ENCODE peak calls at places on chromosomes 11 and 22, in six cellular contexts. D, K, Q, U, O and F are unnamed samples.

GRCh38 chr11:32382339-32383049 is 52.8 kb downstream of the WT1 start:
- DNase-seq in Q (no peak), U (no peak), K (no peak), O (no peak), D (no peak), F (no peak)

GRCh38 chr11:93489841-93490240 is 53.4 kb downstream of the SMCO4 start:
- DNase-seq in D (no peak), U (no peak), K (no peak), O (no peak), Q (no peak), F (no peak)

GRCh38 chr11:11416917-11417316 is 63.9 kb upstream of the CSNK2A3 start:
- DNase-seq in U (no peak), D (no peak), O (no peak), Q (no peak), K (no peak), F (no peak)

GRCh38 chr11:862028-862703 is 19.5 kb downstream of the TSPAN4 start:
- DNase-seq in D (no peak), O (no peak), K (no peak), Q (no peak), U (no peak), F (no peak)

GRCh38 chr22:46539169-46539568 is 1.7 kb upstream of the CELSR1 start:
- DNase-seq in U (no peak), Q (no peak), D (no peak), O (no peak), K (no peak), F (no peak)

GRCh38 chr22:42300286-42301071 is 30.0 kb upstream of the TCF20 start:
- DNase-seq in Q (peak), U (no peak), D (no peak), K (no peak), O (peak), F (peak)

GRCh38 chr11:47899801-47900200 is 51.7 kb upstream of the NUP160 start:
- DNase-seq in Q (peak), O (peak), K (no peak), U (no peak), D (no peak), F (no peak)

GRCh38 chr22:45631140-45631539 is 40.5 kb upstream of the ATXN10 start:
- DNase-seq in Q (no peak), D (no peak), U (no peak), K (no peak), O (no peak), F (no peak)

GRCh38 chr11:68340784-68341556 is 28.6 kb downstream of the LRP5 start:
- DNase-seq in D (no peak), K (no peak), U (no peak), Q (no peak), O (peak), F (peak)

GRCh38 chr11:86938900-86939880 is 16.0 kb downstream of the FZD4 start:
- DNase-seq in K (no peak), Q (peak), D (peak), O (peak), U (no peak), F (no peak)
- TF ChIP-seq CTCF in K (no peak), Q (peak), D (peak), O (peak), U (peak), F (peak)

DNA sequence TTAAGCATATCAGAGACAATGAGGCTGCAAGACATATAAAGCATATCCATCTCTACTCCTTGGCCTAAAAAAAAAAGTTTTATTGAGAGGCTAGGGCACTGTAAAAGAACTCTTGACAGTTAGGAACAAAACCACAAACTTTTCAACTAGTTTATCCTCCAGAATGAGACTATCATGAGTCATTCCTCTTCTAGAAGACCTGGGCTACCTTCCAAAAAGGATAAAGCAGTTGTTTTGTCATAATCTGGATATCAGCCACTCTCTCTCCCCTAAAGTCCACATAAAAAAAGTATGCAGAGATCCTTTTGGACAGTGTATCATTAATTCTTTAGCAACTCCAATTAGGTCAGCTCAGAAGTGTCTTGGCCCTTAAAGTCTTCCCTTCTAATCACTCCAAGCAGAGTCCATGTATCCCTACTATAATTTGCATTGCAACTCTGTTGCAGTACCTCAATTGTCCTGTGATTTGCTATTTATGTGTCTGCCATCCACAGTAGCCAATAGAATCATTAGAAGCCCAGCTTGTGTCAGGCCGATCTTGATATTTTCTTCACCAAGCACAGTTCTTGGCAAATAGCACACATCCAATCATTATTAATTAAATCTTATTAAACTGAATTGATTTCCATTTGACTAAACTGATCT is 10.4 kb downstream of the OR51T1 start:
- DNase-seq in K (no peak), Q (no peak), D (no peak), O (no peak), U (no peak), F (no peak)
- TF ChIP-seq CTCF in K (no peak), Q (no peak), D (peak), O (no peak), U (no peak), F (no peak)

GRCh38 chr11:101430236-101430635 is 153.6 kb downstream of the TRPC6 start:
- DNase-seq in Q (no peak), K (no peak), U (no peak), D (no peak), O (no peak), F (no peak)

GRCh38 chr11:101434241-101434640 is 149.6 kb downstream of the TRPC6 start:
- DNase-seq in Q (no peak), D (no peak), O (no peak), U (no peak), K (no peak), F (no peak)

GRCh38 chr11:101429708-101430107 is 154.1 kb downstream of the TRPC6 start:
- DNase-seq in U (no peak), K (no peak), D (no peak), Q (no peak), O (no peak), F (no peak)

DNA sequence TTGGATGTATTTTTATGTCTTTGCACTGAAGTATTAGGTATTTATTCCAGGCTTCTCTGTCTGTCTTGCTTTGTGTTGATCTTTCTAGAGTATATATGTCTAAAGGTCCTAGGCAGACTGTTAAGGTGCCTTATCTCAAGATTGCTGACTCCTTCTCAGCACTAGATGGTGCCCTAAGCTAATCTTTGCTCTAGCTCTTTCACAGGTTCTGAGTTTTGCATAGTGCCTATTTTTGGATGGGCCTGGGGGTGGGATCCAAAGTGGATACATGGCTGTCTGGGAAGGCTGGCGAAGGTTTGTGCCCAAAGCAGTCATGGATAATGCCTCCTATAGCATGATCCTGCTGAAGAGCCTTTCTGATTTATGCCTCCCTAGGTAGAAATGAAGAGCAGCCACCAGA is 154.9 kb downstream of the TRPC6 start:
- DNase-seq in K (no peak), O (peak), Q (no peak), U (no peak), D (no peak), F (no peak)
- TF ChIP-seq CTCF in K (no peak), O (peak), Q (no peak), U (peak), D (peak), F (no peak)

GRCh38 chr11:79087238-79087956 is 353.4 kb downstream of the TENM4 start:
- DNase-seq in K (no peak), U (no peak), O (no peak), D (no peak), Q (no peak), F (no peak)

GRCh38 chr11:79090191-79090590 is 350.6 kb downstream of the TENM4 start:
- DNase-seq in D (no peak), O (no peak), K (no peak), Q (no peak), U (no peak), F (no peak)

GRCh38 chr11:79088967-79089366 is 351.9 kb downstream of the TENM4 start:
- DNase-seq in Q (no peak), O (no peak), U (no peak), K (no peak), D (no peak), F (no peak)

GRCh38 chr11:79086056-79086455 is 354.8 kb downstream of the TENM4 start:
- DNase-seq in K (no peak), U (no peak), O (no peak), D (no peak), Q (no peak), F (no peak)

DNA sequence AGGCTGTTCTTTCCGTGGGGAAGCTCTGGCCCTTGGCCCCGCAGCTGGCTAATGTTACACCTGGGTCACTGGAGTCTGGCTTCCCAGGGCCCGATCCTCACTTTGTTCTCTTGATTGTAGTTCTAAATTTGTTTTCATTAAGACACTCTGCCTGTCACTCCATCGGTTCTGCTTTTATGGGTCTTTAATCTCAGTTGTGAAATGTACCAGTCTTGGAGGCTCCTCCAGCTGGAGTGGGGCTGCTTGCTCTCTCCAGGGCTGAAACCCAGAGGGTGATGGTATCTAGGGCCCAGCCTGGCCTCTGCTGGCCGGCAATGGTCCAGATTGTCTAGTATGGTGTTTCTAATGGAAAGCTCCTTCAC is 352.9 kb downstream of the TENM4 start:
- DNase-seq in Q (no peak), U (no peak), D (no peak), O (no peak), K (no peak), F (no peak)
- TF ChIP-seq CTCF in Q (no peak), U (no peak), D (no peak), O (no peak), K (no peak), F (no peak)

GRCh38 chr22:30947163-30947820 is 21.3 kb downstream of the MORC2 start:
- DNase-seq in Q (no peak), K (no peak), D (peak), O (no peak), U (no peak), F (no peak)
- TF ChIP-seq CTCF in Q (no peak), K (no peak), D (no peak), O (no peak), U (peak), F (no peak)